ENCODE peak calls at places on chromosomes 7 and 10, in six cellular contexts. J is right lobe of liver, M is foreskin fibroblast, W is progenitor cell of endocrine pancreas, G is WTC11, P is upper lobe of right lung. L is an unnamed sample.

GRCh38 chr7:18166002-18166401 is 138.4 kb upstream of the PRPS1L1 start:
- DNase-seq in J (no peak), G (no peak), P (no peak), M (no peak), W (no peak), L (no peak)

GRCh38 chr10:127148066-127148932 is 48.1 kb downstream of the INSYN2A start:
- DNase-seq in P (no peak), W (no peak), J (no peak), G (no peak), M (peak), L (no peak)

GRCh38 chr10:92729886-92730285 is 40.1 kb downstream of the HHEX start:
- DNase-seq in J (no peak), G (no peak), M (no peak), P (no peak), W (no peak), L (no peak)

GRCh38 chr7:100835903-100836811 is 8.8 kb upstream of the EPHB4 start:
- DNase-seq in J (peak), M (no peak), W (no peak), G (peak), P (peak), L (peak)

GRCh38 chr10:62182171-62182570 is 86.5 kb downstream of the RTKN2 start:
- DNase-seq in G (no peak), M (no peak), P (no peak), W (no peak), J (no peak), L (no peak)

GRCh38 chr7:149662591-149663095 is 110.7 kb downstream of the ZNF467 start:
- DNase-seq in P (peak), G (peak), J (peak), W (peak), M (peak), L (peak)

GRCh38 chr10:49008056-49008455 is 68.4 kb upstream of the LRRC18 start:
- DNase-seq in J (no peak), M (no peak), W (no peak), G (no peak), P (peak), L (peak)

GRCh38 chr7:2523461-2523905 is 3.9 kb downstream of the LFNG start:
- DNase-seq in J (no peak), P (peak), M (no peak), G (peak), W (no peak), L (no peak)

GRCh38 chr7:48046458-48046857 is 11.1 kb downstream of the C7orf57 start:
- DNase-seq in J (no peak), M (no peak), W (no peak), P (no peak), G (no peak), L (no peak)

GRCh38 chr10:88960854-88961253 is 8.3 kb upstream of the ACTA2 start:
- DNase-seq in G (no peak), J (no peak), M (no peak), W (no peak), P (no peak), L (no peak)

GRCh38 chr7:30866939-30867338 is 44.7 kb upstream of the AQP1 start:
- DNase-seq in M (no peak), P (no peak), W (no peak), G (no peak), J (no peak), L (no peak)

GRCh38 chr10:42977032-42977416 is 99.8 kb upstream of the RET start:
- DNase-seq in M (no peak), G (no peak), J (no peak), P (no peak), W (no peak), L (no peak)

GRCh38 chr7:2019693-2020511 is 212.8 kb downstream of the MAD1L1 start:
- DNase-seq in J (peak), W (no peak), P (peak), G (no peak), M (peak), L (peak)

GRCh38 chr10:130729876-130730275 is 581.6 kb downstream of the TCERG1L start:
- DNase-seq in J (no peak), M (no peak), P (peak), W (no peak), G (no peak), L (no peak)

GRCh38 chr7:28195925-28196324 is 15.3 kb upstream of the JAZF1 start:
- DNase-seq in P (no peak), W (no peak), M (no peak), J (no peak), G (no peak), L (no peak)

GRCh38 chr7:148809856-148810255 is 74.2 kb downstream of the EZH2 start:
- DNase-seq in G (peak), J (no peak), P (no peak), W (no peak), M (peak), L (no peak)

GRCh38 chr10:7417103-7417623 is 6.3 kb upstream of the SFMBT2 start:
- DNase-seq in W (no peak), J (no peak), G (no peak), P (no peak), M (peak), L (no peak)
- TF ChIP-seq CTCF in W (peak), J (peak), G (no peak), P (peak), M (peak), L (peak)

DNA sequence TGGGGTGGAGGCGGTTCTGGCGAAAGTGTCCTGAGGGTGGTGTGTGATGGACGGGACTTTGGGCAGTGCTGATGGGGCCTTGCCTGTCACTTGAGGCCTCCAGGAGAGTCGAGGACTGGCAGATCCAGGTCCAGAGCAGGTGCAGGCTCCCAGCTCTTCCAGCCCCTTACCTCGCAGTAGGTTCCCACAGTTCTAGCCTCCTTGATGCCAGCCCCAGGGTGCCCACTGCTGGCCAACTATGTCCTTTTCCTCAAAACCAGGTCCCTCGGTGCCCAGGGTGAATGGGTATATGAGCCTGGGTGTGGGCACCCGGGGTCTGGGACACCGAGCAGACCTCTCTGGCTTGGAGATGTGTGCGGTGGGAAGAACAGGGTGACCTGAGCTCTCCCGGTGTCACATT is 8.3 kb downstream of the FAM20C start:
- DNase-seq in G (no peak), P (no peak), J (no peak), W (no peak), M (no peak), L (no peak)
- TF ChIP-seq CTCF in G (no peak), P (no peak), J (no peak), W (no peak), M (no peak), L (no peak)

GRCh38 chr10:70575874-70576802 is 26.4 kb downstream of the PRF1 start:
- DNase-seq in W (no peak), J (no peak), P (peak), M (peak), G (no peak), L (peak)

GRCh38 chr10:70575486-70575873 is 27.1 kb downstream of the PRF1 start:
- DNase-seq in P (peak), W (no peak), M (no peak), J (no peak), G (no peak), L (no peak)

GRCh38 chr10:70579234-70580002 is 23.1 kb downstream of the PRF1 start:
- DNase-seq in W (no peak), J (no peak), M (no peak), G (no peak), P (no peak), L (no peak)

GRCh38 chr10:70578371-70578947 is 24.1 kb downstream of the PRF1 start:
- DNase-seq in M (no peak), W (no peak), J (no peak), G (no peak), P (peak), L (no peak)

DNA sequence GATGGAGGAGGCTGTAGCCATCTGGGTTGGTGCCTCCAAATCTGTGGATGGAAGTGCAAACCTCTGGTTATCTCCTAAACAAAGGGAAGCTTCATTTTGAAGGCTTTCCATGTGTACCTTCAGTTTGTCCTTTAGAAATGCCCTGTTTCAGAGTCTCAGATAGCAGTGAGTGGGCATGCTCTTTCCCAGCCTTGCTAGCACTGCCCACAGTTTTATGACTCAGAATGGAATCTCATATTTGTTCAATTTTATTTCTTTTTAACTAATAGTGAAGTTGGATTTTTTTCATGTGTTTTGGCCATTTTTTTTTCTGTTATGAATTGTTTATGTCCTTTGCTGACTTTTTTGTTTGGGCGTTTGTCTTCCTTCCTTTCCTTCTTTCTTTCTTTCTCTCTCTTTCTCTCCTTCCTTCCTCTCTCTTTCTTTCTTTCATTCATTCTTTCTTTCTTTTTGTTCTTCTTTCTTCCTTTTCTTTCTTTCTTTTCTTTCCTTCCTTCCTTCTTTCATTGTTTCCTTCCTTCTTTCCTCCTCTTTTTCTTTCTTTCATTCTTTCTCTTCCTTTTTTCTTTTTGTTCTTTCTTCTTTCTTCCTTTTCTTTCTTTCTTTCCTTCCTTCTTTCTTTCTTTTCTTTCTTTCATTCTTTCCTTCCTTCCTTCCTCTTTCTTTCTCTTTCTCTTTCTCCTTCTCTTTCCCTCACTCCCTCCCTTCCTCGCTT is 25.6 kb downstream of the PRF1 start:
- DNase-seq in J (no peak), G (no peak), M (peak), W (no peak), P (no peak), L (no peak)
- TF ChIP-seq CTCF in J (no peak), G (no peak), M (no peak), W (no peak), P (no peak), L (no peak)

GRCh38 chr10:86585726-86586048 is 64.1 kb upstream of the WAPL start:
- DNase-seq in M (no peak), W (no peak), J (no peak), P (no peak), G (no peak), L (no peak)
- TF ChIP-seq CTCF in M (no peak), W (no peak), J (no peak), P (no peak), G (no peak), L (peak)

DNA sequence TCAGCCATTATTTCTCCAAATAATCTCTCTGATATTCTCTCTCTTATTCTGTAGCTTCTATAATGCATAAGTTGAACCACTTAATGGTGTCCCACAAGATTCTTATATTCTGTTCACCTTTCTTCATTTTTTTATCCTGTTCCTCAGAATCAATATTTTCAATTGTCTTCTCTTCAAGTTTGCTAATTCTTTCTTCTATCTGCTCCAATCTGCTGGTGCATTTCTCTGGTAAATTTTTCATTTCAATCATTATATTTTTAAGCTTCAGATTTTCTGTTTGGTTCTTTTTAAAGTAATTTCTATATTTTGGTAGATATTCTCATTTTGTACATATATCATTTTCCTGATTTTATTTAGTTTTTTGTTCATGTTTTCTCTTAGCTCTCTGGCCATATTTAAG is 272.6 kb downstream of the ZEB1 start:
- DNase-seq in M (no peak), P (no peak), G (no peak), W (no peak), J (no peak), L (no peak)
- TF ChIP-seq CTCF in M (no peak), P (no peak), G (no peak), W (no peak), J (no peak), L (no peak)

DNA sequence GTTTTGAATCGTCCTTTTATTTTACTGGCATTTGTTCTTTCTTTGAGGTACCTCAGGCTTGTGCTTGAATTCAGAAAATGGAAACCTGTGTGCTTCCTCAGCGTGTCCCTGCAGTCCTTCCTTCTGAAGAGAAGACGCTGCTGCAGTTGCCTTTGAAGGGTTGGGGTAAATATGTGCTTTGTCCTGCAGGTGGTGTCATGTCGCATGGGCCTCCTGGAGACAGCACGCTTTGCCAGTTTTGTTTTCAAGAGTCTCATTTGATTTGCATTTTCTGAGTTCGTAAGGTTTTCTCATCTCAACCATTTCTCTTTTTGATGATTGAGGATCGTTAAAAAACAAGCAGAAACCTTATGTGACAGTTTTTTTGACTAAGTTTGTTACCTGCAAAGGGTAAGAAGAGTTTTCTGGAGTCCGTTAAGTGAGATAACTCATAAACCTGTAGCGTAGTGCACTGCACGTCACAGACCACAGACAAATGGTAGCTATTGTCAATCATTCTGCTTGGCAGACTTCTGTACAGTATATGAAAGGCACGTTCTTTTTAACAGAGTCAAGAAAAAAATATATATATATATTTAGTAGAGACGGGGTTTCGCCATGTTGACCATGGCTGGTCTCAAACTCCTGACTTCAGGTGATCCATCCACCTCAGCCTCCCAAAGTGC is 57.0 kb downstream of the CDC123 start:
- DNase-seq in P (no peak), G (peak), M (peak), W (no peak), J (peak), L (no peak)
- TF ChIP-seq CTCF in P (peak), G (no peak), M (peak), W (peak), J (no peak), L (peak)

DNA sequence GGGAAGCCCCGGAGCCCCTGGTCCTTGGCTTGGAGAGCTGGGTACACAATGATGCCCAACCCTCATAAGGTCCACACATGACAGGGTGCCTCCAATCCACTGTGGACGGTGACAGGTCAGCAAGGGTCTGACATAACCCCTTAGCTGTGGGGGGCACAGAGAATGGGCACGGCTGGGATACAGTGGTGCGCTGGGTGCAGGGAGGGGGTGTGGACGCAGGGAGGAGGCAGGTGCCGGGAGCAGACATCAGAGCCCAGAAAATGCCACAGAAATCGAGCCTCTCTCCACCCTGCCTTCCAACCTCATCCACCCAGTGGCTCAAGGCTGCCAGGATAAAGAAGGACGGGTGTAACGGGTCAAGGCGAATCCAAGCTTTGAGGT is 177.8 kb upstream of the RHEB start:
- DNase-seq in J (no peak), P (no peak), M (no peak), G (no peak), W (no peak), L (peak)
- TF ChIP-seq CTCF in J (no peak), P (no peak), M (no peak), G (no peak), W (no peak), L (no peak)

GRCh38 chr7:105594034-105594433 is 12.7 kb upstream of the EFCAB10 start:
- DNase-seq in P (no peak), W (no peak), J (peak), G (no peak), M (no peak), L (no peak)
- TF ChIP-seq CTCF in P (no peak), W (peak), J (no peak), G (no peak), M (no peak), L (no peak)

DNA sequence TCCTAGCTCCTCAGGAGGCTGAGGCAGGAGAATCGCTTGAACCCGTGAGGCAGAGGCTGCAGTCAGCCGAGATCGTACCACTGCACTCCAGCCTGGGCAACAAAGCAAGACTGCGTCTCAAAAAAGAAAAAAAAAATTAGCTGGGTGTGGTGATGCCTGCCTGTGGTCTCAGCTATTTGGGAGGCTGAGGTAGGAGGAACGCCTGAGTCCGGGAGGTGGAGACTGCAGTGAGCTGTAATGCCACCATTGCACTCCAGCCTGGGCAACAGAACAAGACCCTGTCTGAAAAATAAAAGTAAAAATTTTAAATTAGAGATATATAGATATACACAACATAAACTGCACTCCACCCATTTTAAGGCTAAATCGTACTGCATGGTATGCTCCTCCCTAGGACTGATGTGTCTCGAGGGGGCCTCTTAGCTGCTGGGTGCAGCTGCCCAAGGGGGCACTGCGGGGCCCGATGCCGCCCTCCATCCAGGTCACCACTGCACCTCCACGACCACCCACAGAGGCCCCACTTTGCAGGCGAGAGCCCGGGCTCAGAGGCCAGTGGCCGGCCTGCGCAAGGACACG is 40.9 kb upstream of the FOXK1 start:
- DNase-seq in M (no peak), P (no peak), G (no peak), W (no peak), J (no peak), L (no peak)
- TF ChIP-seq CTCF in M (no peak), P (no peak), G (no peak), W (peak), J (no peak), L (no peak)

L was measured in left ventricle myocardium inferior.